ENCODE peak calls at places on chromosomes 16 and 17, in four cellular contexts. C is IMR-90, E is lower lobe of right lung, I is AG04449. B is an unnamed sample.

GRCh38 chr17:78366109-78366848 is 6.4 kb upstream of the SOCS3 start:
- DNase-seq in C (no peak), E (peak), I (no peak), B (no peak)

GRCh38 chr16:70684146-70685060 is 1.4 kb downstream of the MTSS2 start:
- DNase-seq in C (no peak), E (no peak), I (no peak), B (no peak)

GRCh38 chr17:78360371-78361226 is 722 bp upstream of the SOCS3 start:
- DNase-seq in C (peak), E (peak), I (no peak), B (no peak)

GRCh38 chr17:3035968-3036280 is 27.5 kb downstream of the OR1D5 start:
- DNase-seq in C (no peak), E (no peak), I (no peak), B (no peak)

GRCh38 chr16:49441366-49441780 is 67.8 kb downstream of the C16orf78 start:
- DNase-seq in C (no peak), E (no peak), I (no peak), B (no peak)

GRCh38 chr17:20721151-20721550 is 141.6 kb downstream of the CDRT15L2 start:
- DNase-seq in C (no peak), E (no peak), I (no peak), B (no peak)

GRCh38 chr16:57590654-57591085 is 37.8 kb upstream of the ADGRG1 start:
- DNase-seq in C (peak), E (no peak), I (no peak), B (no peak)

GRCh38 chr16:46853713-46854443 is 22.9 kb upstream of the C16orf87 start:
- DNase-seq in C (peak), E (peak), I (no peak), B (no peak)

GRCh38 chr17:42135664-42136653 is 13.4 kb downstream of the HSPB9 start:
- DNase-seq in C (peak), E (peak), I (no peak), B (no peak)

GRCh38 chr16:86783626-86784266 is 205.4 kb downstream of the FOXL1 start:
- DNase-seq in C (no peak), E (no peak), I (no peak), B (no peak)

GRCh38 chr16:88373211-88373610 is 9.5 kb upstream of the ZNF469 start:
- DNase-seq in C (no peak), E (peak), I (no peak), B (no peak)

GRCh38 chr16:56743840-56744239 is 13.9 kb downstream of the NUP93 start:
- DNase-seq in C (peak), E (no peak), I (no peak), B (peak)

GRCh38 chr16:74829637-74830036 is 55.0 kb upstream of the FA2H start:
- DNase-seq in C (no peak), E (no peak), I (no peak), B (no peak)

GRCh38 chr17:47802341-47803022 is 19.1 kb downstream of the OSBPL7 start:
- DNase-seq in C (peak), E (no peak), I (no peak), B (no peak)

GRCh38 chr17:74244128-74244527 is 29.9 kb upstream of the DNAI2 start:
- DNase-seq in C (no peak), E (no peak), I (no peak), B (no peak)

GRCh38 chr17:17305282-17305801 is 2.2 kb downstream of the NT5M start:
- DNase-seq in C (no peak), E (no peak), I (no peak), B (no peak)

GRCh38 chr17:35666967-35667552 is 64.4 kb upstream of the RASL10B start:
- DNase-seq in C (peak), E (no peak), I (no peak), B (no peak)

GRCh38 chr17:39702901-39703893 is 3.3 kb downstream of the ERBB2 start:
- DNase-seq in C (peak), E (no peak), I (no peak), B (no peak)

GRCh38 chr17:39705786-39706348 is 6.0 kb downstream of the ERBB2 start:
- DNase-seq in C (no peak), E (peak), I (no peak), B (no peak)

GRCh38 chr17:39706383-39706782 is 6.5 kb downstream of the ERBB2 start:
- DNase-seq in C (no peak), E (no peak), I (no peak), B (no peak)

GRCh38 chr17:39703913-39704312 is 4.0 kb downstream of the ERBB2 start:
- DNase-seq in C (no peak), E (no peak), I (no peak), B (no peak)

GRCh38 chr17:39704821-39705551 is 5.1 kb downstream of the ERBB2 start:
- DNase-seq in C (peak), E (no peak), I (no peak), B (no peak)
- TF ChIP-seq CTCF in C (peak), E (peak), I (peak), B (peak)

DNA sequence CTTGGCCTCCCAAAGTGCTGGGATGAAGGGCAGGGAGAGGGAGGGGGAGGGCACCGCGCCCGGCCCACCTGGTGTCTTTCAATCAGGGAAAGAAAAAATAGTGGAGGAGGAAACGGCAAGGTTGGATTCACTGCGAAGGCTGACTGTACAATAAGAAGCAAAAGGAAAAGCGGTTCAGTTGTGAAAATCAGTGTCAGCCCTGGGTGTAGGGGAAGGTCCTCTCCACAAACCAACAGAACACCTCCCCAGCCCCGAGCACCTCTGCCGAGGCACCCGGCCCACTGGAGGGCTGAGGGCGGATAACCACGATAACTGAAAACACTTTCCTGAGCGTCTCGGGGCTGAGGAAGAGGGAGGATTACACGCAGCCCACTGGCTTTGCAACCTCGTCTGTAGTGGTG is 1.4 kb upstream of the SPG7 start:
- DNase-seq in C (no peak), E (no peak), I (no peak), B (no peak)
- H3K4me3 ChIP-seq in C (peak), E (peak), I (peak), B (peak)

GRCh38 chr16:188674-189073 is 8.4 kb downstream of the HBQ1 start:
- DNase-seq in C (no peak), E (no peak), I (no peak), B (no peak)
- TF ChIP-seq CTCF in C (no peak), E (no peak), I (no peak), B (no peak)

GRCh38 chr16:983044-984030 is 1.8 kb downstream of the SOX8 start:
- DNase-seq in C (no peak), E (no peak), I (no peak), B (no peak)

GRCh38 chr16:981695-982151 is at the start of gene SOX8:
- DNase-seq in C (no peak), E (no peak), I (no peak), B (no peak)

GRCh38 chr16:980595-980854 is 1.0 kb upstream of the SOX8 start:
- DNase-seq in C (no peak), E (no peak), I (no peak), B (no peak)

GRCh38 chr16:984106-984505 is 2.5 kb downstream of the SOX8 start:
- DNase-seq in C (no peak), E (no peak), I (no peak), B (no peak)

DNA sequence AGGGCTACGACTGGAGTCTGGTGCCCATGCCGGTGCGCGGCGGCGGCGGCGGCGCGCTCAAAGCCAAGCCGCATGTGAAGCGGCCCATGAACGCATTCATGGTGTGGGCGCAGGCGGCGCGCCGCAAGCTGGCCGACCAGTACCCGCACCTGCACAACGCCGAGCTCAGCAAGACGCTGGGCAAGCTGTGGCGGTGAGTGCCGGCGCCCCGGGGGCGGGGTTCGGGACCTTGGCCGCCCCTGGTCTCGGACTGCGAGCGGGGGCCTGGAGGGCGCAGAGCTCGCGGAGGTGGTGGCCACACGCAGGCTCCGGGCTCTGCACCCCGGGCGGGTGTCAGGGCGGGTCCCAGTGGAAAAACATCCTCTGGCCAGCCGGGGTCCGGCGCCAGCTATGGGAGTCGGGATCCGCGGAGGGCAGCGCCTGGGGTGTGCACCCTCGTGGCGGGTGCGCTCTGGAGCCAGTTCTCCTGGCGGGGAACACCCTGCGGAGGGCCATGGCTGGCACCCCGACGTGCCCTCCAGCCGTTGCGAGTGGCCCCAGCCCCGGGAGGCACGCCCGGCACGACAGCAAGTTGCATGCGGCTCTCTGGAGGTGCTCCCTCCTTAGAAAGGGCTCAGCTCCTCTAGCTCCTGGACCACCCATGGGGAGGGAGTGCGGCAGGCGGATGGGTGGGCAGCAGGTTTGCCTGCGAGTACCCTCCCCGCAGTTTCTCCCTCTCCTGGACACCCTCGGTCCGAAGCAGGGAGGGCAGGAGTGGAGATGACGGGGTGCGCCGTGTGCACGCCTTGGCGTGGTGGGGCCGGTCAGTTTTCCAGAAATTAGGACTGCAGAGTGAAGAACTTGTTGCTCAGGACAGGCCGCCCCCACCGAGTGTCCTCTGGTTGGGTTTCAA is 828 bp downstream of the SOX8 start:
- DNase-seq in C (no peak), E (no peak), I (no peak), B (no peak)
- H3K4me3 ChIP-seq in C (no peak), E (peak), I (no peak), B (no peak)

GRCh38 chr17:30588798-30589247 is 111.6 kb downstream of the GOSR1 start:
- DNase-seq in C (no peak), E (no peak), I (no peak), B (no peak)
- TF ChIP-seq CTCF in C (no peak), E (no peak), I (no peak), B (no peak)

GRCh38 chr17:50274945-50275221 is 617 bp downstream of the TMEM92 start:
- DNase-seq in C (no peak), E (peak), I (no peak), B (no peak)
- H3K4me3 ChIP-seq in C (no peak), E (peak), I (no peak), B (no peak)

DNA sequence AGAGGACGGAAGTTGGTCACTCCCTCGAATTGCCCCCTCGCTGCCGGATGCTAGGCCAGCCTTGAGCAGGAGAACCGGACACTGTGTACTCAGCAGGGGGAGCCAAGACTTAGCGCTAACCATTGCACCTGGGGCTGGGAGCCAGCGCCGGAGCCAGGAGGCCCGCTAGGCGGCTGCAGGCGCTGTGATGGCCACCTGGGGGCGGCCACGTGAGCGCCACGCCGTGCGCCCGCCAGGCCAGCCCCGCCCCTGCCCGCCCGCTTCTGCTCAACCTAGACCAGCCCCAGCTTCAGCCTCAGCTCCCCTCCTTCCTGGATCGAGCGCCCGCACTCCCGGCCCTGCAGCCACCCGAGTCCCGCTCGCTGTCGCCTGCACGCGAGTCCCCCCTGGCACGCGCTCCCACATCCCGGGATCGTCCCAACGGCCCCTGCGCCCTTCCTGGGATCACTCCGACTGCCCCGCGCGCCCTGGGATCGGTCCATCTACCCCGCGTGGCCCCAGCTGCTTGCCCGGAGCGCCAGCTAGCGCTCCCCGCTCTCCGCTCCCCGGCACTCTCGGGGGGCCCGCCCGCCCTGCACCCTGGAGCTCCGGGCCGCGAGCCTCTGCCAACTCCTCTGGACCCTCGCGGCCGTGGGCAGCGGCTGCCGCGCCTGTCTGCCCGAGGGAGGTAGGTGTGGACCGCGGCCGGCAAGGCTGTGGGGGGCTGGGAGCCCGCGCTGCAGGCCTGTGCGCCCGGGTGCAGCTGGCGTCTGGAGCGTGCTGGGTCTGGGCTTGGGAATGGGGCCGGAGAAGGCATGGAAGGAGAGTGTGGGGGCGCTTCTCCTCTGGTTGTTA is at the start of gene EEF2K:
- DNase-seq in C (peak), E (peak), I (peak), B (peak)
- TF ChIP-seq CTCF in C (peak), E (peak), I (peak), B (peak)

DNA sequence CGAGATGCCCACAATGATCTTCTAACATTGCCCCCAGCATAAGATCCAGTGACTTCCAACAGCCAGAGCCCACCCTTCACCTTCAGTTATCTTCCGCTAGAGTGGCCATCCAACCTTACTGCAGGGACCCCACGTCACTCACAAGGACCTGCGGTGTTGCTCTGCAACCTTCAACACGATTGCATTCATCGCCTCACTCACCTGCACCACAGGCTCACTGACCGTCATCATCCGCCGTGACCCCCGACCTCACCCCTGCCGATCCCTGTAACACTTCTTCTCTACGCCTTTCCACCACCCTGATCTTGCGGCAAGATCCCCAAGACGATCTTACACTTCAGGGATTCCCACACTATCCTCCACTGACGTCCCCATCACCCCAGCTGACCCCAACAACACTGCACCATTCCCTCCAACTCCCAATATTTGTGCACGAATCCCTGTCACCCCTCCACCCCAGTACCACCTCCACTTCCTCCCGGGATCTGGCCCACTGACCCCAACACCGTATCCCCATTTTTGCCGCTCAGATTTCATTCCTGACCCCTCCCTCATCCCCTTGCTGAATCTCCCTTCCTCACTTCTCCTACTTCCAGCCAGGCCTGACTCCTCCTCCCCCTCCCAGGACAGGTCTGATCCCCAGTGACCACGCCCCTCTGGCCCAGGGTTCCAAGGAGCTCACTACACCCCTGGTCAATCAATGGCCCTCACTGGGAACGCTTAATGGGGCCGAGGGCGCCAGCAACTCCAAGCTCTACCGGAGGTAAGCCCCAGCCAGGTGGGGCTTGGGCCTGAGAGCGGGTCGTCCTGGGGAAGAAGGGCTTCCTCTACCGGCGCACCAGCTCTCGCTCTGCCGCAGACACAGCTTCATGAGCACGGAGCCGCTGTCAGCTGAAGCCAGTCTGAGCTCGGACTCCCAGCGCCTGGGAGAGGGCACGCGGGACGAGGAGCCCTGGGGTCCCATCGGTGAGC is 7.6 kb downstream of the RUNDC3A start:
- DNase-seq in C (no peak), E (no peak), I (no peak), B (no peak)
- H3K4me3 ChIP-seq in C (no peak), E (no peak), I (no peak), B (no peak)

GRCh38 chr16:2432286-2432685 is 3.0 kb downstream of the CCNF start:
- DNase-seq in C (no peak), E (no peak), I (no peak), B (no peak)
- TF ChIP-seq CTCF in C (no peak), E (no peak), I (no peak), B (no peak)

DNA sequence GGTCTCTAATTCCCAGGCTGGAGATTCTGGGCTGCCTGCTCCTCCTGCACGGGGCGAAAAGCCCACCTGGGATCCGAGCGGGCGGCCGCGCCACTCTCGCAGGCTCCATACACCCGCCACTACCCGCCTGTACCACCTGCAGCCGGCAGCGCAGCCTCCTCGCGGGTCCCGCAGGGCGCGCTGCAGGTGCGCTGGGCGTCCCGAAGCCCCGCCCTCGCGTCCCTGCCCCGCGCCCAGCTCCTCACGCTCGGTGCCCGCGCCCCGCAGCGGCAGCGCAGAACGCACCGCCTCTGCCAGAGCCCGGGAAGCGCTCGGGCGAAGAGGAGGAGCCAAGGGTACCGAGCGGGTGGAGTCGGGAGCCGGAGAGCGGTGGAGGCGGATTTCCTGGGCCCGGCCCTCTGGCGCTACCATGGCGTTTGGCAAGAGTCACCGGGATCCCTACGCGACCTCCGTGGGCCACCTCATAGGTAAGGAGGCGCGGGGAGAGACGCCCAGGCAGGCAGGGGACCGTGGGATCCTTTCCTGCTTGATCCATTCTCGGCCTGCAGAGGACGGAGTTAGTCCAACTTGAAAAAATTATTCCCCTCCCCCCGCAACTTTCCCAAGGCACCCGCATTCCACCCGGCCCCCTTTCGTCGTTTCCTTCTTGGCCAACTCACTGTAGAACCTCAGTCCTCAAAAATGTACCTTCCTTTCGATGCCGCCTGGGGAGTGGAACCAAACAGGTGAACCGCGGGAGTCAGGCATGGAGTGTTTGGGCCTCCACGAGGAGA is at the start of gene TOM1L1:
- DNase-seq in C (peak), E (peak), I (no peak), B (no peak)
- H3K4me3 ChIP-seq in C (peak), E (peak), I (peak), B (peak)